ENCODE peak calls at places on chromosomes 5 and 9, in five cellular contexts. X is body of pancreas, E is Peyer's patch, N is adrenal gland, D is HL-60. J is an unnamed sample.

GRCh38 chr9:90919883-90920282 is 118.3 kb downstream of the SYK start:
- DNase-seq in X (peak), E (no peak), N (no peak), D (no peak), J (peak)

GRCh38 chr5:10556331-10556807 is 7.5 kb upstream of the ANKRD33B start:
- DNase-seq in X (no peak), E (no peak), N (no peak), D (no peak), J (no peak)

GRCh38 chr9:91903126-91903911 is 46.7 kb downstream of the ROR2 start:
- DNase-seq in X (no peak), E (no peak), N (no peak), D (peak), J (no peak)

GRCh38 chr9:14985419-14985818 is 75.2 kb upstream of the FREM1 start:
- DNase-seq in X (no peak), E (no peak), N (no peak), D (no peak), J (no peak)

GRCh38 chr5:45695011-45695667 is 1.0 kb downstream of the HCN1 start:
- DNase-seq in X (peak), E (no peak), N (no peak), D (no peak), J (peak)

GRCh38 chr5:179181988-179182387 is 121.8 kb downstream of the ZNF354C start:
- DNase-seq in X (no peak), E (peak), N (no peak), D (no peak), J (no peak)

GRCh38 chr9:134243778-134244467 is 79.6 kb upstream of the RNU6ATAC start:
- DNase-seq in X (no peak), E (no peak), N (peak), D (peak), J (no peak)

GRCh38 chr5:109866051-109866450 is 176.3 kb downstream of the MAN2A1 start:
- DNase-seq in X (no peak), E (no peak), N (no peak), D (no peak), J (no peak)

GRCh38 chr9:73039253-73039915 is 86.5 kb upstream of the ALDH1A1 start:
- DNase-seq in X (peak), E (no peak), N (peak), D (no peak), J (peak)

GRCh38 chr5:175590471-175590881 is 67.4 kb upstream of the HRH2 start:
- DNase-seq in X (no peak), E (no peak), N (no peak), D (peak), J (no peak)

GRCh38 chr9:134782921-134783698 is 97.5 kb upstream of the FCN2 start:
- DNase-seq in X (no peak), E (no peak), N (no peak), D (no peak), J (no peak)

DNA sequence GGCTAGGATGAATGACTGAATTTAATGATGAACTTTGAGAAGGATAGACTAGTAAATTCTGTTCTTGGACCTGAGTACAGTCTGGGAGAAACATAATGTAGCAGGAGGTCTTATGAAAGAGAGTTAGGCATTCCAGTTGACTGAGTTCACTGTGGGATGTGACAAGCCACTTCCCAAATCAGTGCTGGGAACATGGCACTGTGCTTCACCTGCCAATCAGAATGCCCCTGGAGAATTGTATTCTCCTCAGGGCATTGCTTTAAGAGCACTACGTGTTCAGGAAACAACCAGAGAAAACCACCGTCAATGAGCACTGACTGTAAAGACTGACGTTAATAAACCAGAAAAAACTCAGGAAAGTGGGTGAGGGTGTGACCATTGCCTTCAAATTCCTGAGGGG is 1.2 kb downstream of the CCDC107 start:
- DNase-seq in X (no peak), E (no peak), N (no peak), D (no peak), J (no peak)
- H3K27ac ChIP-seq in X (peak), E (peak), N (peak), D (no peak), J (peak)

DNA sequence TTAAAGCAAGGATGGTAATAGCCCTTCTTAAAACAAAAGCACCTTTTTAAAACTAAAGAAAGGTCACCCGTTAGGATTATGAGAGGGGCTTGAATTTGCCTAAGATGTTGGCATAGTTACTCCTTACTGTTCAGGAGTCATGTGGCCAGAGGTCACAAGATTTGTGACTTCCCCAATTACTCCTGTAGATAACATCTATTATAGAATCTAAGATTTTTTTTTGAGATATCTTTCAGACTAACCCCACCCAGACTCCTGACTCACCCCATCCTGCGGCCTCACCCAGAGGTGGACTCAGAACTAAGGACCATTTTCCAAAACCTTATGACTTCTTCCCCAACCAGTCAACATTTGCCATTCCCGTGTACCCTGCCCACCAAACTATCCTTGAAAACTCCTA is 2.4 kb downstream of the CD180 start:
- DNase-seq in X (no peak), E (no peak), N (no peak), D (no peak), J (no peak)
- H3K4me3 ChIP-seq in X (no peak), E (no peak), N (no peak), D (no peak), J (no peak)

DNA sequence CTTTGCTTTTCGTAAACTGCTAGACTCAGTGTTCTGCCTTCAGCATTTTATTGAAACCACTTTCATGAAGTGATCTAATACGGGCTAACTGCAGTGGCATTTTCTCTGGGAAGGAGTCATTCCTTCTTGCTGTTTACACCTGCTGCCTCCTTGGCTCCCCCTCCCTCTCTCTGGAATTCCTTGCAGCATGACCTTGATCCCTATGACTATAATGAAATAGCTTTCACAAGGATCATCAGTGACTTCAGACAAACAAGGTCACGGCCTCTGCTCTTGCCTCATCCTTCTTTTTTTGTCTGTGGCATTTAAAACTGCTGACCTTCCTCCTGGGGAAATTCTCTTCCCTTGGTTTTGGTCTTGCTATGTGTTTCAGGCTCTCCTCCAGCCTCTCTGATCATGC is 90.2 kb downstream of the ZNF462 start:
- DNase-seq in X (no peak), E (no peak), N (peak), D (no peak), J (no peak)
- H3K27ac ChIP-seq in X (no peak), E (no peak), N (peak), D (no peak), J (no peak)

GRCh38 chr9:102507044-102507687 is 488.0 kb upstream of the CYLC2 start:
- DNase-seq in X (no peak), E (no peak), N (no peak), D (no peak), J (no peak)

GRCh38 chr9:102506391-102506790 is 488.7 kb upstream of the CYLC2 start:
- DNase-seq in X (no peak), E (no peak), N (no peak), D (no peak), J (no peak)
- H3K4me3 ChIP-seq in X (no peak), E (no peak), N (no peak), D (no peak), J (no peak)

GRCh38 chr9:19186240-19186639 is 44.3 kb upstream of the DENND4C start:
- DNase-seq in X (no peak), E (no peak), N (no peak), D (no peak), J (no peak)
- H3K27ac ChIP-seq in X (no peak), E (no peak), N (no peak), D (no peak), J (no peak)

DNA sequence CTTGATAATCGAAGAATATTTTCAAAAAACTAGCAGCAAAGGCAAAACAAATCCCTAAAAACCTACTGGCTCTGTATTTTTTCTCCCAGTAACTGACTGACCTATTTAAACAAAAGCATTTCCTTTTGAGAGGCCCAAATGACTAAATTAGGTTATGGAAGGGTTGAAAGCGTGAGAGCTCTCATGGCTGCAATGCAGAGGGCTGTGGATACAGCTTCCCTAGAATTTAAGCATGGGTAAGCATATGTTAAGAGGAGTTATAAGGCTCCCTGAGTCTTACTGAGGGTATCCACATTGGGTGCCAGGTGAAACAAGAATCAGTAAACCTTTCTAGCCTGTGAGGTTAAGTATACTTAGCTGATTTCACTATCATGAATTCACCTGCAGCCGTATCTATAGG is 32.3 kb downstream of the SHISAL2B start:
- DNase-seq in X (no peak), E (no peak), N (no peak), D (no peak), J (no peak)
- H3K4me3 ChIP-seq in X (no peak), E (no peak), N (no peak), D (no peak), J (no peak)

DNA sequence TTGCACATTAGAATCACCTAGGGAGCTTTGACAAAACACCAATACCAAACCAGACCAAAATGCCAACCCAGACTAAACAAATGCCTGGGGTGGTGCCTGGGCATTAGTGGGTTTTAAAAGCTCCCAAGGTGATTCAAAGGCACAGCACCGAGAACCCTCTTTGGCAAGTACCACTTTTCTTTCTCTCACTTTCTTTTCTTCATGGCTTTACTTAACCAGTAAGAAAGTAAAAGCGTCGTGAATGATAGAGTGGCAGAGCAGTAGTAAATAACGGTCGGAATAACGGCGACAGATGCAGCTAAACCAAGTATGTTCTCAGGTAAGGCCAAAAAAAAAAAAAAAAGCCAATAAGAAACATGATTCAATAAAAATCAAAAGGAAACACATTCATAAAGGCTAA is 49.5 kb downstream of the ZNF608 start:
- DNase-seq in X (no peak), E (no peak), N (no peak), D (no peak), J (no peak)
- H3K27ac ChIP-seq in X (peak), E (no peak), N (no peak), D (no peak), J (no peak)

J was measured in thyroid gland.